ENCODE peak calls at places on chromosomes 1 and 21, in six cellular contexts. F is hepatocyte, X is fibroblast of lung, H is esophagus muscularis mucosa, P is cardiac muscle cell, S is ascending aorta. Z is an unnamed sample. For H3K4me1, the result is how much of the 10 kb centered on the place peaks cover.

GRCh38 chr1:1092890-1093609 is 18.9 kb upstream of the RNF223 start:
- DNase-seq in X (no peak), S (no peak), P (no peak), H (no peak), F (peak), Z (no peak)

GRCh38 chr21:37072239-37072987 is 458 bp downstream of the PIGP start:
- DNase-seq in F (peak), X (no peak), P (no peak), H (peak), S (peak), Z (peak)

GRCh38 chr1:243267346-243268283 is 11.8 kb downstream of the SDCCAG8 start:
- DNase-seq in H (no peak), X (peak), P (peak), S (no peak), F (no peak), Z (no peak)

GRCh38 chr1:64956241-64956640 is 10.1 kb downstream of the JAK1 start:
- DNase-seq in X (peak), P (peak), F (no peak), H (no peak), S (no peak), Z (no peak)

GRCh38 chr1:203035111-203036000 is 9.1 kb downstream of the PPFIA4 start:
- DNase-seq in P (no peak), S (peak), H (no peak), F (no peak), X (no peak), Z (no peak)

GRCh38 chr1:174428033-174428432 is 19.7 kb upstream of the GPR52 start:
- DNase-seq in H (no peak), X (peak), S (no peak), F (no peak), P (peak), Z (no peak)

GRCh38 chr1:147636314-147636713 is 34.0 kb downstream of the ACP6 start:
- DNase-seq in X (no peak), F (no peak), P (no peak), S (peak), H (no peak), Z (no peak)

GRCh38 chr1:56992318-56993136 is 26.7 kb upstream of the C8B start:
- DNase-seq in P (no peak), F (no peak), H (no peak), X (no peak), S (no peak), Z (no peak)

GRCh38 chr1:163824006-163824405 is 502.3 kb downstream of the NUF2 start:
- DNase-seq in F (no peak), S (no peak), H (no peak), X (peak), P (peak), Z (no peak)

GRCh38 chr1:97500696-97501297 is 420.0 kb downstream of the DPYD start:
- DNase-seq in X (peak), F (no peak), S (no peak), H (no peak), P (peak), Z (no peak)

GRCh38 chr1:157157481-157158190 is 19.4 kb upstream of the ETV3 start:
- DNase-seq in F (no peak), S (no peak), H (no peak), P (peak), X (peak), Z (no peak)

GRCh38 chr21:36211660-36212512 is 55.3 kb downstream of the DOP1B start:
- DNase-seq in P (peak), X (peak), H (no peak), F (no peak), S (no peak), Z (no peak)

GRCh38 chr21:28822882-28823335 is 169.8 kb downstream of the LTN1 start:
- DNase-seq in X (peak), F (peak), S (no peak), P (peak), H (no peak), Z (no peak)

GRCh38 chr1:20405893-20406604 is 80.0 kb downstream of the CAMK2N1 start:
- DNase-seq in S (no peak), H (no peak), F (no peak), X (peak), P (peak), Z (no peak)

DNA sequence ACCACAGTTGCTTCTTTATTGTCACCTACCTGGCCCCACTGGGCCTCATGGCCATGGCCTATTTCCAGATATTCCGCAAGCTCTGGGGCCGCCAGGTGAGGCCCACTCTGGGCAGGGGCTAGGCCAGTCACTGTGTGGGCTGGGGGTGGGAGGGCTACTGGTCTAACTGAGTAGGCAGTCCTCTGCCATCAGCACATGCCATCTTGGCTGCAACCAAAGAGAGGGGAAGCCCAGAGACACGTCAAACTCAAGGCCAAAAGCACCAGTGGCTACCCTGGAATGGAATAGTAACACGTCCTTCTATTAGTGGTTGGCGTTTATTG is 4.0 kb downstream of the HCRTR1 start:
- DNase-seq in X (no peak), P (no peak), S (no peak), F (no peak), H (no peak), Z (no peak)
- TF ChIP-seq CTCF in X (no peak), P (no peak), S (no peak), F (no peak), H (no peak), Z (no peak)

DNA sequence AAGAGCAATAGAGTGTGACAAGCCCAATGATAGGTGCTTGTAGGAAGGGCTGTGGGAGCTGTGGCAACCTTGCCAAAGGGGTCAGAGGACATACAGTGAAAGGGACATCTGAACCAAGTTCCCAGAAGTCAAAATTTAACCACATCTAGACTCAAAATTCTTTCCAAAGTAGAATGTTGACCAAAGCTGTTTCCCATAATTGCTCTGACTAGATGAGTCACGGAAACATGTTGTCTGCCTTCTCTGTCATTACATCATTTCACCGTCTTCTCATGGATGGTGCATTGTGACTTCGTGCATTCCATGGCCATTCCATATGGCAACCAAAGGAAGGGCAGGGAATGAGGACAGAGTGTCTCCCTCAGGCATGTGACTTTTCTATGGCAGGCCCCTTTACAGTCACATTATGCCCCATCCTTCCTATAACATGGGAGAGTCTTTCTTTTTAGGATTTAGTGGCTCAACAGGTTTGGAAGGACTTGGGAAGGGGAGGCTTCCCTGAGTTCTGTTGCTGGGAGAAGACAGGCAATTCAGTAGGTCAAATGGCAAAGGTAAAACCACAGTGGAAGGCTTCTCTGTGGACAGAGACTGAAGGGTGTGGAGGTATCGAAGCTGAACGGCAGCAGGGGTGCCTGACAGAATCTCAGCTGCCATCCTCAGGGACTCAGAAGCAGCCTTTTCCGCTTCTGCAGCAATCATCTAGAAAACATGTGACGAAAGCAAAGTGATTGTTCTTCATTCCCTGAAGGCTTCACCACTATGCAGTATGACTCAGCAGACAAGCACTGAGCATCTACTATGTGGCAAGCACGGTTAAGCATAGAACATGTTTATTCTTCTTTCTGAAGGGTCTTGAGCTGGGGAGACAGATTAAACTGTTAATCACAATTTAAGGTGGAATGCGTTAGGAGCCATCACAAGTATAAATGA is 24.7 kb downstream of the NPHS2 start:
- DNase-seq in P (peak), X (peak), F (peak), S (no peak), H (no peak), Z (no peak)
- H3K4me3 ChIP-seq in P (no peak), X (no peak), F (no peak), S (no peak), H (no peak), Z (no peak)

GRCh38 chr1:207823531-207823879 is 71.7 kb downstream of the CD46 start:
- DNase-seq in H (no peak), S (no peak), P (no peak), X (no peak), F (no peak), Z (no peak)
- H3K4me1 ChIP-seq in H (half or more), S (under half), P (under half), X (under half), F (under half), Z (half or more)

GRCh38 chr1:188129856-188130838 is 1301.4 kb downstream of the PLA2G4A start:
- DNase-seq in F (no peak), S (no peak), P (no peak), X (no peak), H (no peak), Z (no peak)

GRCh38 chr1:188127507-188127906 is 1298.8 kb downstream of the PLA2G4A start:
- DNase-seq in P (no peak), S (no peak), H (no peak), F (no peak), X (no peak), Z (no peak)

GRCh38 chr1:188128761-188129160 is 1300.0 kb downstream of the PLA2G4A start:
- DNase-seq in S (no peak), X (peak), P (no peak), H (no peak), F (no peak), Z (no peak)
- TF ChIP-seq CTCF in S (no peak), X (no peak), P (no peak), H (no peak), F (no peak), Z (no peak)

DNA sequence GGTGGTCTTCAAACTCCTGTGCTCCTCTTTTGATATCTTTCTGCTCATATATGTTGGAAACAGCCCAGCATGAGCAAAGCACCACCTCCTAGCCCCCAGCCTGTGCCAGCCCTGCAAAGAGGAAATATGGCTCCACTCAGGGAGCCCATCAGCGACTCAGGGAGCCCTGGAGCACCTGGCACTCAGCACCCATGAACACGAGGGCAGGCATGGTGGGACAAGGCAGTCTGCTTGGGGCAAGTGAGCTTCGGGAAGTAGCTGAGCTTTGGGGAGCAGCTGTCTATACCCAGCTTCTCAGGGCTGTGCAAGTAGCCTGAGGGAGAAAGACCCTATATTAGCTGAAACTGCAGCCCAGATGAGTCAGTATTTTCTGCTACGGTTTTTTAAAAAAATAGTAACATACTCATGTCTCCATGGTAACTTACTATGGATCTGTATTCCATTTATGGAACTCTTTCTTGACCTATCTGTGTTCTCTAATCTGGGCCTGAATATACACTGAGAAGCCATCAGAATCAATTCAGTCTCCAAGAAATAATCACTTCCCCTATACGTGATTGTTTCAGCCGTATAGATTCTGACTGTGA is 1.6 kb upstream of the ETS2 start:
- DNase-seq in X (peak), S (no peak), P (no peak), H (no peak), F (no peak), Z (no peak)
- H3K4me3 ChIP-seq in X (no peak), S (no peak), P (no peak), H (no peak), F (no peak), Z (no peak)

GRCh38 chr1:201487742-201488141 is 18.8 kb upstream of the PHLDA3 start:
- DNase-seq in H (no peak), S (no peak), X (no peak), P (no peak), F (no peak), Z (no peak)

GRCh38 chr1:201491896-201492511 is 14.9 kb downstream of the CSRP1 start:
- DNase-seq in P (no peak), S (no peak), F (no peak), H (no peak), X (no peak), Z (no peak)

GRCh38 chr1:201490708-201491131 is 16.2 kb downstream of the CSRP1 start:
- DNase-seq in F (no peak), P (peak), X (no peak), S (no peak), H (no peak), Z (no peak)

GRCh38 chr1:201488817-201489581 is 17.9 kb downstream of the CSRP1 start:
- DNase-seq in P (peak), F (peak), H (no peak), X (peak), S (peak), Z (no peak)

GRCh38 chr1:201489656-201490261 is 17.2 kb downstream of the CSRP1 start:
- DNase-seq in S (no peak), P (no peak), X (no peak), H (no peak), F (no peak), Z (no peak)
- H3K4me1 ChIP-seq in S (under half), P (half or more), X (half or more), H (half or more), F (under half), Z (under half)

DNA sequence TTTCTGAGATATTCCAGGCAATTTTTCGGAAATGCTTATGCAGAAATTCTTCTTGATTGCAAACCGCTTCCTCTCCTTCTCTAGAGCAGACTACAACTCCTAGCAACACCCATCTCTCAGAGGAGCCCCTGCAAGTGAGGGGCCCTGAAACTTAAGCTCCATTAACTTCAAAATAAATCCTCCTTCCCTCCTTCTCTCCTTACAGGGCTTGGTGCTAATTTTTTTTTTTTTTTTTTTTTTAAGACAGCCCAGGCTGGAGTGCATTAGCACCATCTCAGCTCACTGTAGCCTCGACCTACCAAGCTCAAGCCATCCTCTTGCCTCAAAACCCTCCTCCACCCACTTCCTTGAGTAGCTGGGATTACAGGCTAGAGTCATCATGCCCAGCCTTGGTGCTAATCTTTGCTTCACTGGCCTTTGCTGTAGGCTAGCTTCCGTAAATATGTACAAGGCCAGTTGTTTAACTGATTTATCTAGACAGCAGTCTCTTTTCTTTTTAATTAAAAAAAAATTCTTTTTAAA is 30.2 kb upstream of the SFPQ start:
- DNase-seq in H (no peak), X (no peak), P (peak), F (no peak), S (no peak), Z (no peak)
- TF ChIP-seq CTCF in H (no peak), X (no peak), P (no peak), F (no peak), S (no peak), Z (no peak)

DNA sequence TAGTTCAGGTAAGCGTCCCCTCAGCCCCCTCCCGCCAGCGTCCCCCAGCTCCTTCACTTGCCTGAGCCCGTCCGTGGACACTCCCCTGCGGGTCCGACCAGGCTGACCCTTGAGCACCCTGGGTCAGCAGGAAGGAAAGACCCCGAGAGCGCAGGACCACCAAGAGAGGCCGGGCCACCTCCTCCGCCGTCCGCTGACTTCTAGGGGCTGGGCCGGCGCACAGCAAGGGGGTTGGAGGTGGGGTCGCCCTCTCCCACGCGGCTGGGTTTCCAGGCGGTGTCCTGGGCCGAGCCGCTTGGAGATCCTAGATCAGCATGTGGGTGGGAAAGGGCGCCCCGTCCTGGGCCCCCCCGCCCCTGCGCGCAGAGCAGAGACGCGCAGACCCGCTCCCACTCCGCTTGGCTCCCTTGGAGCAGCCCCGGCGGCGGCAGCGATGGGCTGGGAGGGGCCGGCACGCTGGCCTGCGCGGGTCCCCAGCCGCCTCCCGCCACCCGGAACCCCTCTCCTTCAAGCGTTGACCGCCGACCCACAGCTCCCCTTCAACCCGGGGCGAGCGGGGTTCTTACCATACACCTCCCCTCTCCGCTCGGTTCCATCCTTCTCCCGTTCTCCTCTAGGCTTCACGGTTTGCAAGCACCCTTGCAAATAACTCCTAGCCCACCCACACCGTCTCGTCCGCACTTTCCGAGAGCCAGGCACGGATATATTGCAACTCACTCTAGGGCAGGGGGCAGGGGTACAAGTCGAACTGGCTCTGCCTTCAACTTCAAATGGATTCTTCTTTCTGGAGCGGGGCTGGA is 7.5 kb downstream of the KNCN start:
- DNase-seq in X (no peak), S (no peak), P (no peak), F (no peak), H (no peak), Z (no peak)
- H3K4me3 ChIP-seq in X (no peak), S (peak), P (no peak), F (no peak), H (peak), Z (no peak)

Z was measured in CD8-positive, alpha-beta T cell.